ENCODE peak calls at places on chromosomes 4 and X, in nine cellular contexts. L is left kidney; V is neural crest cell; R is CD4-positive, CD25-positive, alpha-beta regulatory T cell; N is choroid plexus epithelial cell; F is Panc1; I is M059J; W is head of caudate nucleus; S is activated T-helper 9 cell treated with anti-CD3 and anti-CD28 coated beads, Interleukin-2, amount 50 U/mL, for 16 hours. D is an unnamed sample.

GRCh38 chr4:82181789-82182188 is 192.0 kb downstream of the HNRNPD start:
- DNase-seq in S (no peak), N (no peak), W (no peak), L (no peak), V (no peak), I (no peak), R (no peak), F (no peak), D (no peak)

GRCh38 chrX:133444952-133445831 is 29.9 kb upstream of the GPC4 start:
- DNase-seq in V (peak; percentile 15), I (peak; percentile 63), L (peak; percentile 61), R (no peak), W (no peak), S (no peak), F (no peak), N (no peak), D (peak; percentile 16)

GRCh38 chrX:54171527-54171926 is 11.5 kb downstream of the FAM120C start:
- DNase-seq in V (no peak), N (no peak), F (no peak), I (no peak), S (no peak), R (no peak), L (no peak), W (no peak), D (no peak)

GRCh38 chr4:13627185-13627605 is 330 bp downstream of the BOD1L1 start:
- DNase-seq in S (no peak), N (no peak), L (peak; percentile 79), R (no peak), I (no peak), V (no peak), W (peak; percentile 30), F (no peak), D (no peak)

GRCh38 chrX:56788717-56789122 is 59.7 kb downstream of the NBDY start:
- DNase-seq in W (peak; percentile 86), L (no peak), N (peak; percentile 40), V (no peak), I (no peak), R (no peak), F (no peak), S (peak; percentile 57), D (peak; percentile 67)

GRCh38 chrX:1824855-1825254 is 210.0 kb downstream of the ASMT start:
- DNase-seq in N (no peak), L (no peak), W (no peak), V (no peak), S (no peak), I (no peak), F (no peak), R (no peak), D (no peak)

GRCh38 chrX:49627030-49627777 is 28.4 kb downstream of the GAGE1 start:
- DNase-seq in S (peak; percentile 13), V (no peak), F (no peak), I (peak; percentile 38), W (no peak), L (peak; percentile 55), R (peak; percentile 1), N (no peak), D (peak; percentile 67)

GRCh38 chr4:87848622-87849351 is 16.0 kb downstream of the MEPE start:
- DNase-seq in S (no peak), W (peak; percentile 74), F (no peak), R (no peak), N (peak; percentile 81), L (peak; percentile 69), I (peak; percentile 55), V (peak; percentile 39), D (peak; percentile 76)

GRCh38 chr4:8225704-8226443 is 26.8 kb downstream of the SH3TC1 start:
- DNase-seq in I (no peak), N (no peak), V (no peak), W (no peak), L (peak; percentile 84), R (no peak), S (no peak), F (no peak), D (no peak)

GRCh38 chr4:137390707-137391106 is 141.6 kb downstream of the PCDH18 start:
- DNase-seq in L (no peak), S (no peak), W (no peak), V (no peak), R (no peak), N (peak; percentile 64), I (no peak), F (no peak), D (no peak)

GRCh38 chrX:101287402-101287801 is 3.7 kb downstream of the TAF7L start:
- DNase-seq in W (no peak), L (peak; percentile 61), S (no peak), I (peak; percentile 55), R (no peak), V (peak; percentile 12), N (peak; percentile 67), F (peak; percentile 52), D (peak; percentile 37)

GRCh38 chrX:110964761-110965160 is 131.2 kb upstream of the PAK3 start:
- DNase-seq in F (no peak), W (peak; percentile 32), L (no peak), V (peak; percentile 26), N (no peak), R (no peak), I (no peak), S (no peak), D (no peak)

GRCh38 chrX:19670321-19670750 is 155.0 kb upstream of the MAP3K15 start:
- DNase-seq in I (no peak), F (no peak), V (no peak), L (peak; percentile 33), W (no peak), N (peak; percentile 70), R (no peak), S (no peak), D (no peak)

GRCh38 chr4:161642708-161643107 is 521.1 kb downstream of the FSTL5 start:
- DNase-seq in R (no peak), L (no peak), V (no peak), S (no peak), N (peak; percentile 33), I (no peak), W (no peak), F (no peak), D (no peak)

GRCh38 chr4:41213563-41214157 is 682 bp downstream of the APBB2 start:
- DNase-seq in L (no peak), R (no peak), S (no peak), I (no peak), N (no peak), W (peak; percentile 26), F (no peak), V (peak; percentile 12), D (no peak)

GRCh38 chr4:117777721-117778120 is 256.6 kb upstream of the NDST3 start:
- DNase-seq in V (no peak), N (no peak), S (no peak), R (no peak), I (peak; percentile 36), L (peak; percentile 50), F (no peak), W (no peak), D (no peak)

GRCh38 chrX:121733514-121733913 is 686.1 kb downstream of the GLUD2 start:
- DNase-seq in I (peak; percentile 4), R (no peak), W (no peak), N (no peak), S (no peak), V (no peak), L (no peak), F (no peak), D (no peak)

GRCh38 chrX:10071451-10072163 is 85.2 kb upstream of the CLCN4 start:
- DNase-seq in L (no peak), N (peak; percentile 23), V (no peak), R (no peak), W (no peak), I (no peak), F (no peak), S (no peak), D (no peak)

GRCh38 chrX:28398352-28398751 is 188.9 kb upstream of the IL1RAPL1 start:
- DNase-seq in W (no peak), S (no peak), I (no peak), R (no peak), L (no peak), F (no peak), N (no peak), V (no peak), D (no peak)

GRCh38 chrX:12950851-12951589 is 23.9 kb upstream of the TMSB4X start:
- DNase-seq in N (peak; percentile 33), S (peak; percentile 54), I (peak; percentile 27), F (no peak), V (peak; percentile 40), L (peak; percentile 43), W (no peak), R (peak; percentile 46), D (no peak)

GRCh38 chr4:138225477-138225876 is 16.7 kb downstream of the SLC7A11 start:
- DNase-seq in S (no peak), R (no peak), I (peak; percentile 37), L (no peak), W (no peak), N (no peak), F (no peak), V (no peak), D (no peak)

GRCh38 chrX:35104626-35105025 is 162.0 kb downstream of the FAM47B start:
- DNase-seq in R (no peak), S (no peak), V (no peak), I (no peak), N (peak; percentile 26), W (no peak), F (no peak), L (no peak), D (no peak)

GRCh38 chr4:110510955-110511544 is 35.1 kb downstream of the ENPEP start:
- DNase-seq in R (no peak), S (no peak), F (no peak), V (no peak), N (peak; percentile 83), W (no peak), I (peak; percentile 57), L (peak; percentile 81), D (peak; percentile 79)

GRCh38 chr4:65416875-65417274 is 253.4 kb downstream of the EPHA5 start:
- DNase-seq in F (no peak), V (no peak), R (no peak), N (peak; percentile 13), I (peak; percentile 0), W (no peak), S (no peak), L (peak; percentile 3), D (no peak)

GRCh38 chrX:70034646-70035045 is 15.1 kb downstream of the AWAT2 start:
- DNase-seq in F (no peak), R (no peak), S (no peak), N (no peak), W (no peak), I (no peak), V (no peak), L (no peak), D (no peak)

GRCh38 chr4:42015438-42015837 is 25.1 kb downstream of the SLC30A9 start:
- DNase-seq in V (no peak), N (no peak), S (no peak), W (no peak), F (no peak), L (no peak), I (no peak), R (no peak), D (no peak)

GRCh38 chrX:49204709-49205108 is 4.7 kb upstream of the SYP start:
- DNase-seq in I (no peak), R (no peak), S (no peak), F (no peak), N (no peak), W (no peak), V (no peak), L (no peak), D (no peak)

GRCh38 chr4:165929662-165930061 is 56.6 kb downstream of the TLL1 start:
- DNase-seq in S (no peak), R (no peak), V (no peak), L (no peak), I (no peak), N (no peak), F (no peak), W (no peak), D (no peak)